ENCODE peak calls at places on chromosome 1, in ten cellular contexts. N is thyroid gland, F is body of pancreas, B is right atrium auricular region, S is fibroblast of lung, R is SK-N-SH, O is A549, K is AG04450, Y is prostate gland, Z is transverse colon. W is an unnamed sample. For H3K9me3, the result is how much of the 10 kb centered on the place peaks cover.

GRCh38 chr1:236159704-236160539 is 17.6 kb downstream of the GPR137B start:
- DNase-seq in F (no peak), N (no peak), Z (peak), K (no peak), R (no peak), S (no peak), O (no peak), Y (no peak), B (no peak), W (no peak)

GRCh38 chr1:5286244-5286643 is 631.8 kb downstream of the AJAP1 start:
- DNase-seq in O (no peak), F (no peak), Z (no peak), S (no peak), Y (no peak), N (peak), R (no peak), B (no peak), K (no peak), W (peak)

GRCh38 chr1:115255154-115255553 is 82.9 kb downstream of the NGF start:
- DNase-seq in Z (no peak), R (no peak), S (peak), N (no peak), K (no peak), Y (no peak), F (no peak), B (no peak), O (no peak), W (no peak)

GRCh38 chr1:206004269-206004800 is 1.1 kb upstream of the RAB7B start:
- DNase-seq in O (no peak), R (no peak), Z (no peak), K (no peak), S (peak), Y (no peak), F (no peak), B (no peak), N (no peak), W (no peak)

GRCh38 chr1:200891774-200892157 is 2.9 kb upstream of the INAVA start:
- DNase-seq in O (no peak), S (no peak), F (peak), K (no peak), N (no peak), B (no peak), R (no peak), Y (no peak), Z (peak), W (no peak)

GRCh38 chr1:175637917-175638316 is 105.5 kb downstream of the TNR start:
- DNase-seq in F (no peak), Y (no peak), S (no peak), K (no peak), R (no peak), B (no peak), O (no peak), N (no peak), Z (no peak), W (no peak)

GRCh38 chr1:163834778-163835177 is 513.0 kb downstream of the NUF2 start:
- DNase-seq in O (no peak), R (no peak), Y (no peak), S (no peak), K (no peak), N (no peak), B (no peak), F (no peak), Z (no peak), W (no peak)

GRCh38 chr1:192654607-192655389 is 18.9 kb downstream of the RGS13 start:
- DNase-seq in Y (no peak), N (no peak), S (peak), F (no peak), R (no peak), Z (no peak), O (no peak), B (no peak), K (no peak), W (no peak)

GRCh38 chr1:65483993-65484754 is 63.7 kb downstream of the LEPR start:
- DNase-seq in F (no peak), S (no peak), R (no peak), N (no peak), Y (peak), O (no peak), Z (no peak), K (no peak), B (no peak), W (no peak)

GRCh38 chr1:172451002-172451443 is 7.2 kb upstream of the PIGC start:
- DNase-seq in Y (no peak), Z (no peak), S (peak), R (no peak), B (no peak), F (peak), K (peak), O (peak), N (no peak), W (no peak)

GRCh38 chr1:162627662-162628296 is 4.5 kb upstream of the DDR2 start:
- DNase-seq in O (peak), Z (no peak), B (no peak), S (peak), Y (no peak), K (no peak), F (no peak), N (no peak), R (no peak), W (no peak)

GRCh38 chr1:204065174-204065985 is 7.5 kb upstream of the SOX13 start:
- DNase-seq in O (no peak), F (peak), K (no peak), S (no peak), Y (no peak), R (no peak), B (no peak), N (peak), Z (peak), W (no peak)

GRCh38 chr1:230972855-230973271 is 5.8 kb downstream of the TTC13 start:
- DNase-seq in F (no peak), O (no peak), Z (peak), Y (no peak), N (no peak), B (no peak), S (peak), R (no peak), K (no peak), W (peak)

GRCh38 chr1:19682257-19682656 is 17.6 kb downstream of the HTR6 start:
- DNase-seq in O (no peak), Z (no peak), Y (no peak), S (peak), N (no peak), F (no peak), K (peak), R (peak), B (no peak), W (no peak)

GRCh38 chr1:79079770-79080169 is 73.2 kb upstream of the ADGRL4 start:
- DNase-seq in S (peak), Z (no peak), B (no peak), K (peak), N (peak), R (no peak), F (no peak), O (no peak), Y (no peak), W (no peak)

GRCh38 chr1:47679301-47679751 is 241.5 kb downstream of the FOXD2 start:
- DNase-seq in Z (no peak), B (peak), O (no peak), K (no peak), Y (no peak), S (no peak), N (no peak), F (no peak), R (no peak), W (no peak)

GRCh38 chr1:102732927-102733326 is 375.4 kb downstream of the COL11A1 start:
- DNase-seq in Z (no peak), F (no peak), S (peak), O (no peak), N (no peak), B (no peak), R (no peak), K (no peak), Y (no peak), W (no peak)

GRCh38 chr1:21216835-21217811 is 40.4 kb upstream of the EIF4G3 start:
- DNase-seq in S (peak), Y (peak), Z (peak), K (no peak), B (no peak), F (peak), R (peak), N (peak), O (peak), W (peak)

GRCh38 chr1:3650248-3651010 is 526 bp upstream of the WRAP73 start:
- DNase-seq in N (no peak), O (no peak), B (no peak), Y (no peak), Z (no peak), S (no peak), F (no peak), K (no peak), R (no peak), W (no peak)

GRCh38 chr1:3646596-3646995 is 3.3 kb downstream of the WRAP73 start:
- DNase-seq in Z (no peak), Y (no peak), F (no peak), S (no peak), K (no peak), R (no peak), N (no peak), B (no peak), O (no peak), W (no peak)

GRCh38 chr1:3651011-3651938 is 1.0 kb upstream of the TP73 start:
- DNase-seq in B (no peak), N (no peak), K (no peak), S (no peak), Y (no peak), Z (no peak), F (no peak), O (no peak), R (no peak), W (no peak)

GRCh38 chr1:3651939-3652537 is at the start of gene TP73:
- DNase-seq in S (peak), Z (no peak), O (no peak), R (peak), Y (no peak), N (no peak), F (no peak), K (no peak), B (no peak), W (no peak)

DNA sequence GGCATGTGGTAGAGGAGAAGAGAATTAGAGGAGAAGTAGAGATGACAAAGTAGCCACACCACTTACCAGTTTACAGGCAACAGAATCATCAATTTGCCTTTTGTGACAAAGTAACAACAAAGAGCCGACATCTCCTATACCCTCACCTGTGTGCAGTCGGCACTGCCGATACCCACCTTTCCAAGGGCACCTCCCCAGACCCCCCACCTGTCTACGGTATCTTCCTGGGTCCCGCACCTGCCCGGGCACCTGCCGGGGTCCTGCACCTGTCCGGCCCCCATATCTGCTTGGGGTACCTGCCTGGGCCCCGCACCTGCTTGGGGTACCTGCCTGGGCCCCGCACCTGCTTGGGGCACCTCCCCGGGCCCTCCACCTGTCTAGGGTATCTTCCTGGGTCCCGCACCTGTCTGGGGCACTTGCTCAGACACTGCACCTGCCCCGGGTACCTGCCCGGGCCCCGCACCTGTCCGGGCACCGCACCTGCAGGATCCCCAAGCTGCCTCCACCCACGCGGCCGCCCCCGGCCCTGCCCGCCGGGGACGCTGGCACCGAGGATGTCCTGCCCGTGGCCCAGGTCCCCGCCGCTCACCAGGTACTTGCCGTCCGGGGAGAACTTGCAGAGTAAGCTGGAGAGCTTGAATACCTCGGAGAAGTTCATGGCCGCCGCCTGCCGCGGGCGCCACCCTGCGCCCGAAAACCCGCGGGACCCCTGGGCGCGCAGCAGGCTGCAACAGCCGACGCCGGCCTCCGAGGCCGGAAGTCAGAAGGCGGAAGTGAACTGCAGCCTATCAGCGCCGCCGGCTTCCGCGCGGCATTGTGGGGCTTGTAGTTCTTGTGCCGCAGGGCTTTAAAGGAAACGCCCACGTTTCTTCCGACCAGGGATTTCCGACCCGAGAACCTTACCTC is at the start of gene WRAP73:
- DNase-seq in Y (peak), N (peak), F (peak), K (peak), O (peak), S (peak), B (peak), R (peak), Z (peak), W (peak)
- TF ChIP-seq CTCF in Y (peak), N (no peak), F (no peak), K (peak), O (no peak), S (no peak), B (peak), R (peak), Z (no peak), W (no peak)

DNA sequence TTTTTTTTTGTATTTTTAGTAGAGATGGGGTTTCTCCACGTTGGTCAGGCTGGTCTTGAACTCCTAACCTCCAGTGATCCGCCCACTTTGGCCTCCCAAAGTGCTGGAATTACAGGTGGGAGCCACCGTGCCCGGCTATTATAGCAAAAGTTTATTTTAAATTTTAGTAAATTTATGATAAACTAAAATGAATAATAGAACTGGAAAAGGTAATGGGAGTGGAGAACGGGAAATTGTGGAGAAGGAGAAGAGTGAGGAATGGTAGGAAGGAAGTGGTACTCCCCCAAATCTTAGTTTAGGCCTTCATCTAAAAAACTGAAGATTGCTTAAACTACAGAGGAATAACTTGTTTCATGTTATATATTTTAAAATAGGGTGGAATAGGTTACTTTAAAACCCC is 7.6 kb upstream of the PI4KB start:
- DNase-seq in R (no peak), S (no peak), B (no peak), F (no peak), N (no peak), K (no peak), Y (no peak), Z (no peak), O (no peak), W (no peak)
- H3K9me3 ChIP-seq in R (under half), S (under half), B (under half), F (under half), N (under half), K (under half), Y (under half), Z (under half), O (under half), W (under half)

DNA sequence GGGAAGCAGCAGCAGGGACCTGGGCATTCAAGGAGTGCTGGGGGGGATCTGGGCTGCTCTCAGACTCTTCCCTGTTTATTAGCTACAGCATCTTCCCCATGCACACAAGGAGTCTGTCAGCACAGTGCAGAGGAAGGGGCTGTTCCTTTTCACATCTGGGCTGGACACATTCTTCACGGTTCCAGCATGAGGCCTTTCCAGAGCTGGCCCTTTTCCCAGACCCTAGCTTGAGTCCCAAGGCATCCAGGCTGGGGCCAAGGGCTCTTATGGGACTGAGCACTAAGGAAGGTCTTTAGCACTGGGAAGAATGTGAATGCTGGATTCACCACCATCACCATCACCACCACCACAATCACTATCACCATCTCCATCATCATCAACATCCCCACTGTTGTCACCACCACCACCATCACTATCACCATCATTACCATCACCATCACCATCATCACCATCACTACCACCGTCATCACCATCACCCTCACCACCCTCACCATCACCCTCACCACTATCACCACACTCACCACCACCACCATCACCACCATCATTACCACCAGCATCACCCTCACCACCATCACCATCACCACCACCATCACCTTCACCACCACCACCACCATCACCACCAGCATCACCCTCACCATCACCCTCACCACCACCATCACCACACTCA is 28.4 kb downstream of the PARK7 start:
- DNase-seq in K (no peak), N (no peak), O (no peak), Y (no peak), F (no peak), S (no peak), B (no peak), R (no peak), Z (no peak), W (no peak)
- H3K27ac ChIP-seq in K (no peak), N (no peak), O (no peak), Y (no peak), F (no peak), S (no peak), B (no peak), R (no peak), Z (no peak), W (no peak)

GRCh38 chr1:151790071-151790939 is at the start of gene TDRKH:
- DNase-seq in S (peak), Z (peak), B (peak), K (peak), N (peak), F (peak), O (peak), Y (peak), R (peak), W (peak)
- TF ChIP-seq CTCF in S (no peak), Z (peak), B (peak), K (peak), N (peak), F (peak), O (peak), Y (peak), R (peak), W (no peak)

GRCh38 chr1:125065092-125065820 is 3880.5 kb downstream of the SRGAP2C start:
- DNase-seq in N (no peak), O (no peak), S (no peak), Y (no peak), F (no peak), K (no peak), B (no peak), Z (no peak), R (no peak), W (no peak)
- H3K9me3 ChIP-seq in N (under half), O (under half), S (under half), Y (under half), F (under half), K (under half), B (under half), Z (under half), R (under half), W (under half)

W was measured in CD4-positive, alpha-beta T cell.